ENCODE peak calls at places on chromosomes 6 and 20, in seven cellular contexts. A is psoas muscle, U is K562, S is heart right ventricle, Q is bronchial epithelial cell, T is ovary, P is IMR-90. M is an unnamed sample.

GRCh38 chr6:42316390-42316970 is 98.8 kb upstream of the MRPS10 start:
- DNase-seq in A (no peak), U (peak; percentile 48), S (no peak), Q (no peak), T (no peak), P (peak; percentile 90), M (peak; percentile 89)

GRCh38 chr6:109892451-109893435 is 85.4 kb upstream of the GPR6 start:
- DNase-seq in A (no peak), U (no peak), S (no peak), Q (peak; percentile 86), T (no peak), P (no peak), M (no peak)

GRCh38 chr20:48098099-48098498 is 312.8 kb upstream of the SULF2 start:
- DNase-seq in A (no peak), U (no peak), S (no peak), Q (no peak), T (no peak), P (no peak), M (no peak)

GRCh38 chr6:159594106-159594749 is 98.8 kb downstream of the SOD2 start:
- DNase-seq in A (no peak), U (no peak), S (no peak), Q (peak; percentile 30), T (no peak), P (peak; percentile 52), M (no peak)

GRCh38 chr6:129340983-129341382 is 369.0 kb downstream of the ARHGAP18 start:
- DNase-seq in A (peak; percentile 17), U (no peak), S (no peak), Q (peak; percentile 87), T (no peak), P (peak; percentile 96), M (no peak)

GRCh38 chr6:75402296-75402695 is 91.3 kb downstream of the FILIP1 start:
- DNase-seq in A (peak; percentile 32), U (no peak), S (peak; percentile 47), Q (peak; percentile 51), T (no peak), P (peak; percentile 86), M (no peak)

GRCh38 chr20:63893999-63894357 is 948 bp upstream of the DNAJC5 start:
- DNase-seq in A (no peak), U (no peak), S (no peak), Q (no peak), T (no peak), P (no peak), M (no peak)

GRCh38 chr20:16212790-16213189 is 360.5 kb downstream of the KIF16B start:
- DNase-seq in A (no peak), U (no peak), S (no peak), Q (no peak), T (no peak), P (no peak), M (no peak)

GRCh38 chr6:143160439-143161220 is 99.9 kb downstream of the AIG1 start:
- DNase-seq in A (no peak), U (no peak), S (no peak), Q (no peak), T (no peak), P (no peak), M (no peak)

DNA sequence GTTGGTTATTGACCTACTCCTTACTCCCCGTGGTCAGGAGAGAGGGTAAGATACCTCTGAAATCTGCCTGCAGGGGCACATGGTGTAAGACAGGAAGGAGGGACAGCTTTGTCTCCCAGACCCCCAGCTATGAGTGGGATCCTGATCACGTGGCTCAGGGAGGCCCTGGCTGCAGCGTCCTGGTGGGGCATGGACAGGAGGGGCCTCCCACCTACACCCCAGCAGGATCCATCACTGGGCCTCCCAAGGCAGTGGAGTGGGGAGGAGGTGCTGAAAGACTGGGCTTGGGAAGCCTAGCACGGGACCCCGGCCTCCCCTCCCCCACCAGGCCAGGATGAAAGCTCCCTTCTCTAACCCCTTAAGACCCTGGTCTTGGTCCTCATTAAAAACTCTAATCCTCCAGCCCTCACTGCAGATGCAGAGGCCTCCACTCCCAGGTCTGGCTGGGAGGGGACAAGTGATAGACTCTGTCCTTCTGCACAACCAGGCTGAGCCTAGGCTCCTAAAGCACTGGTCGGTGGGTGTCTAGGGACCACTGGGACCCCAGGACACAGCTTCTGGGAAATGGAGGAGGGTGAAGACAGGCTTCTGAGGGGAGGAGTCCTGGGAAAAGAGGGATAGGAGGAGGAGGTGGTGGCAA is 29.6 kb upstream of the VEGFA start:
- DNase-seq in A (no peak), U (no peak), S (no peak), Q (no peak), T (no peak), P (no peak), M (no peak)
- TF ChIP-seq CTCF in A (no peak), U (no peak), S (no peak), Q (no peak), T (no peak), P (no peak), M (no peak)

DNA sequence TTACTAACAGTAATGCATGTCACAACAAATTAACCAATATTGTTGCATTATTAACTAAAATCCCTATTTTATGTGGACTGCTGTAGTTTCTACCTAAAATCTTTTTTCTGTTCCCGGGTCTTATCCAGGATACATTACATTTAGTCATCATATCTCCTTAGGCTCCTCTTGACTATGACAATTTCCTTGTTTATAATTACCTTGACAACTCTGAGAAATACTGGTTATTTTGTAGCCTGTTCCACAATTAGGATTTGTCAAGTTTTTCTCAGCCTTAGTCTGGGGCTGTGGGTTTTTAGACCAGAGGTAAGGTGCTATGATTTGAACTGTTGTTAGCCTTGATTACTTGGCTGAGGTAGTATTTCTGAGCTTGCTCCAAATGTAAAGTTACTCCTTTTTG is 3.7 kb downstream of the FBXO5 start:
- DNase-seq in A (no peak), U (no peak), S (no peak), Q (peak; percentile 24), T (no peak), P (no peak), M (no peak)
- H3K4me3 ChIP-seq in A (no peak overlapping the region), U (peak overlapping the region; percentile 99), S (no peak overlapping the region), Q (no peak overlapping the region), T (no peak overlapping the region), P (no peak overlapping the region), M (no peak overlapping the region)

GRCh38 chr20:53448426-53448825 is 145.2 kb downstream of the ZNF217 start:
- DNase-seq in A (no peak), U (no peak), S (no peak), Q (no peak), T (no peak), P (no peak), M (no peak)
- H3K36me3 ChIP-seq in A (no peaks in the 10 kb centered on the region), U (no peaks in the 10 kb centered on the region), S (no peaks in the 10 kb centered on the region), Q (no peaks in the 10 kb centered on the region), T (no peaks in the 10 kb centered on the region), P (no peaks in the 10 kb centered on the region), M (no peaks in the 10 kb centered on the region)

GRCh38 chr6:145042559-145042958 is 692.8 kb downstream of the EPM2A start:
- DNase-seq in A (no peak), U (peak; percentile 25), S (no peak), Q (no peak), T (no peak), P (no peak), M (no peak)
- TF ChIP-seq CTCF in A (no peak), U (peak; percentile 46), S (no peak), Q (peak; percentile 5), T (no peak), P (no peak), M (peak; percentile 32)

DNA sequence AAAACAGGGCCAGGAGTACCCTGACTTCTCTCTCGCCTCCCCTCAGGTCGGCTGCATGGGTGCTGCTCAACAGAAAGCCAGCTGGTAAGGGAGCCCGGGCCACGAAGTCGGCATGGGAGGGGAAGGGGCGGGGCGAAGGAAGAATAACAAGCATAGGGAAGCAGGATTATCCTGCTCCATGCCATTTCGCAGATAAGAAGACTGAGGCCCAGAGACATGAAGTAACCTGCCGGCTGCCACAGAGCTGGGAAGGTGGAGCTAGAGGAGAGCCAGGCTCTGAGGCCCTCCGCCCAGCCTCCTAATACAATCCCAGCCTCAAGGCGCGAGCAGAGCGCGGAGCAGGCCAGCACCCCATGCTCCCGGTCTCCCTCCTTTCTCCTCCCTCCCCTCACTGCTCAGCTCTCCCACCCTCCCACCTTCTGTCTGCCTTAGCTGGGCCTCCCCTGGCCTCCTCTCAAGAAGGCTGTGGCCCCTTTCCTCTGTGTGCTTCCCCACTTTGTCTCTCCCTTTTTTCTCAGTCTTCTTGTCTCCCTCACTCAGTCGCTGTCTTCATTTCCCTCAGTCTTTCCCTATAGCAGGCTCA is 13.2 kb upstream of the HMGA1 start:
- DNase-seq in A (no peak), U (no peak), S (no peak), Q (no peak), T (no peak), P (no peak), M (no peak)
- H3K4me3 ChIP-seq in A (peak overlapping the region; percentile 76), U (peak overlapping the region; percentile 19), S (peak overlapping the region; percentile 60), Q (peak overlapping the region; percentile 26), T (peak overlapping the region; percentile 35), P (peak overlapping the region; percentile 27), M (peak overlapping the region; percentile 4)